ENCODE peak calls at places on chromosomes 2 and 18, in four cellular contexts. G is K562, C is HCT116, Z is SK-N-SH. A is an unnamed sample.

GRCh38 chr18:62928316-62928715 is 213.0 kb downstream of the PHLPP1 start:
- DNase-seq in G (no peak), C (no peak), Z (no peak), A (no peak)

GRCh38 chr2:25316101-25316500 is 25.6 kb downstream of the DNMT3A start:
- DNase-seq in G (no peak), C (no peak), Z (no peak), A (no peak)

GRCh38 chr2:228180126-228181097 is 1.1 kb downstream of the SPHKAP start:
- DNase-seq in G (no peak), C (no peak), Z (peak), A (no peak)

GRCh38 chr2:213227458-213227857 is 56.8 kb upstream of the SPAG16 start:
- DNase-seq in G (no peak), C (no peak), Z (no peak), A (no peak)

GRCh38 chr2:239577306-239577705 is 176.5 kb upstream of the HDAC4 start:
- DNase-seq in G (no peak), C (no peak), Z (no peak), A (no peak)

GRCh38 chr2:158618859-158619490 is 162.2 kb downstream of the PKP4 start:
- DNase-seq in G (no peak), C (no peak), Z (no peak), A (no peak)

GRCh38 chr2:113760400-113760799 is 4.0 kb upstream of the SLC35F5 start:
- DNase-seq in G (no peak), C (no peak), Z (no peak), A (no peak)

GRCh38 chr2:60213865-60214657 is 339.4 kb downstream of the BCL11A start:
- DNase-seq in G (no peak), C (no peak), Z (no peak), A (peak)

GRCh38 chr2:8573942-8574195 is 108.0 kb upstream of the ID2 start:
- DNase-seq in G (no peak), C (no peak), Z (no peak), A (no peak)

GRCh38 chr2:174775586-174775985 is 11.3 kb upstream of the CHRNA1 start:
- DNase-seq in G (no peak), C (no peak), Z (no peak), A (no peak)

GRCh38 chr2:4192119-4192518 is 488.7 kb downstream of the DCDC2C start:
- DNase-seq in G (no peak), C (no peak), Z (no peak), A (no peak)

GRCh38 chr2:114525955-114526354 is 83.5 kb downstream of the DPP10 start:
- DNase-seq in G (no peak), C (no peak), Z (no peak), A (no peak)

GRCh38 chr2:41854227-41854626 is 193.6 kb upstream of the PKDCC start:
- DNase-seq in G (no peak), C (no peak), Z (no peak), A (no peak)

GRCh38 chr2:222799262-222799918 is 61.4 kb upstream of the ACSL3 start:
- DNase-seq in G (no peak), C (no peak), Z (no peak), A (peak)

GRCh38 chr18:62131305-62131909 is 55.4 kb downstream of the PIGN start:
- DNase-seq in G (peak), C (peak), Z (peak), A (peak)

GRCh38 chr2:33810046-33810835 is 211.1 kb upstream of the FAM98A start:
- DNase-seq in G (no peak), C (no peak), Z (no peak), A (no peak)

GRCh38 chr2:235746257-235746934 is 252.6 kb downstream of the AGAP1 start:
- DNase-seq in G (peak), C (peak), Z (peak), A (peak)

GRCh38 chr2:120531863-120532600 is 186.1 kb downstream of the INHBB start:
- DNase-seq in G (no peak), C (no peak), Z (no peak), A (no peak)

GRCh38 chr18:73741946-73742345 is 405.7 kb downstream of the FBXO15 start:
- DNase-seq in G (no peak), C (no peak), Z (no peak), A (no peak)

GRCh38 chr2:207274541-207274940 is 108.8 kb upstream of the KLF7 start:
- DNase-seq in G (no peak), C (no peak), Z (no peak), A (no peak)

GRCh38 chr2:99442837-99443236 is 47.0 kb downstream of the REV1 start:
- DNase-seq in G (no peak), C (no peak), Z (no peak), A (peak)

GRCh38 chr2:65483763-65484162 is 51.4 kb upstream of the SPRED2 start:
- DNase-seq in G (no peak), C (no peak), Z (no peak), A (no peak)

GRCh38 chr18:58178476-58178875 is 134.4 kb downstream of the NEDD4L start:
- DNase-seq in G (no peak), C (no peak), Z (no peak), A (no peak)

GRCh38 chr2:176283268-176283667 is 14.0 kb downstream of the MTX2 start:
- DNase-seq in G (no peak), C (no peak), Z (no peak), A (no peak)

GRCh38 chr2:54691439-54692135 is 31.9 kb upstream of the EML6 start:
- DNase-seq in G (no peak), C (no peak), Z (no peak), A (no peak)

GRCh38 chr2:108925735-108926134 is 63.3 kb downstream of the EDAR start:
- DNase-seq in G (no peak), C (no peak), Z (no peak), A (no peak)

GRCh38 chr2:201790989-201791388 is 10.3 kb upstream of the ALS2 start:
- DNase-seq in G (no peak), C (no peak), Z (no peak), A (no peak)

GRCh38 chr2:179097131-179097530 is 47.2 kb upstream of the CCDC141 start:
- DNase-seq in G (no peak), C (no peak), Z (no peak), A (no peak)

GRCh38 chr2:19659375-19659774 is 242.4 kb downstream of the TTC32 start:
- DNase-seq in G (no peak), C (no peak), Z (no peak), A (no peak)

GRCh38 chr18:61352611-61353010 is 19.4 kb downstream of the CDH20 start:
- DNase-seq in G (no peak), C (no peak), Z (no peak), A (no peak)

GRCh38 chr2:12109363-12110017 is 363.1 kb downstream of the LPIN1 start:
- DNase-seq in G (no peak), C (no peak), Z (no peak), A (no peak)

GRCh38 chr2:54669677-54670484 is 53.6 kb upstream of the EML6 start:
- DNase-seq in G (no peak), C (no peak), Z (no peak), A (no peak)

GRCh38 chr2:26890341-26891000 is 42.5 kb downstream of the DPYSL5 start:
- DNase-seq in G (no peak), C (no peak), Z (no peak), A (no peak)

GRCh38 chr2:226164512-226164911 is 635.1 kb downstream of the IRS1 start:
- DNase-seq in G (no peak), C (no peak), Z (no peak), A (no peak)

GRCh38 chr2:128390991-128391630 is 72.4 kb upstream of the HS6ST1 start:
- DNase-seq in G (no peak), C (no peak), Z (no peak), A (no peak)

GRCh38 chr2:176817061-176817565 is 395.5 kb upstream of the HNRNPA3 start:
- DNase-seq in G (no peak), C (no peak), Z (peak), A (peak)

GRCh38 chr2:9244985-9245544 is 38.5 kb downstream of the ASAP2 start:
- DNase-seq in G (no peak), C (no peak), Z (no peak), A (no peak)

GRCh38 chr18:42137671-42138375 is 182.8 kb downstream of the PIK3C3 start:
- DNase-seq in G (no peak), C (no peak), Z (no peak), A (no peak)

GRCh38 chr2:218805627-218806026 is 23.7 kb downstream of the CYP27A1 start:
- DNase-seq in G (no peak), C (no peak), Z (no peak), A (no peak)

DNA sequence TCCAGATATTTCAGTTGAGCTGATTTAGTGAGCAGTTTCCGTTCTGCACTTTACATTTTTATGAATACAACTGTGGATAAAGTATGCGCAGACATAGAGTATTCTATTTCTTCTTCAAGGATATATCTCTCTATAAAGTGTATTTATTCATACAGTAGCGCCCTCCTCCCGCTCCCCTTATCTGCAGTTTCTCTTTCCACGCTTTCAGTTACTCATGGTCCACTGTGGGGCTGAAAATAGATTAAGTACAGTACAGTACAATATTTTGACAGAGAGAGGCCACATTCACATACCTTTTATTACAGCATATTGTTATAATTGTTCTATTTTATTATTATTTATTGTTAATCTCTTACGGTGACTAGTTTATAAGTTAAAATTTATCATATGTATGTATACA is 19.7 kb upstream of the FHL2 start:
- DNase-seq in G (no peak), C (no peak), Z (no peak), A (no peak)
- TF ChIP-seq JUND in G (no peak), C (no peak), Z (no peak), A (no peak)

DNA sequence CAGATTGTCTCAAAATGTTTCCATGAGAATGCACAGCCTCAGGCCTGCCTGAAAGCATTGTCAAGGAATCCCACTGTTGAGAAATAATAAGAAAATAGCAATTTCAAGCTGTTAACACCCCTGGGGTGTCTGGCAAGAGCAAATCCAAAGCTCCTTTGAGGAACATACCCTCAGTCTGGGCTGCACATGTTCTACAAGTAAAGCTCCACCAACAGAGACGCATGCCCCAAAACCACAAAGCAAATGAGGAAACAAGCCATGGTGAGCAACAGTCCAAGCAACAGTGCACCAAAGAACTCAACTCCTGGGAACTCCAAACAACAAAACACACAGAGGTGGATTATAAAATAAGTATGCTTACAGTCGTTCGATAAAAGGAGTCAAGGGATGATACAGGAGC is 40.3 kb downstream of the CYP27C1 start:
- DNase-seq in G (no peak), C (no peak), Z (no peak), A (peak)
- TF ChIP-seq JUND in G (no peak), C (no peak), Z (no peak), A (no peak)

DNA sequence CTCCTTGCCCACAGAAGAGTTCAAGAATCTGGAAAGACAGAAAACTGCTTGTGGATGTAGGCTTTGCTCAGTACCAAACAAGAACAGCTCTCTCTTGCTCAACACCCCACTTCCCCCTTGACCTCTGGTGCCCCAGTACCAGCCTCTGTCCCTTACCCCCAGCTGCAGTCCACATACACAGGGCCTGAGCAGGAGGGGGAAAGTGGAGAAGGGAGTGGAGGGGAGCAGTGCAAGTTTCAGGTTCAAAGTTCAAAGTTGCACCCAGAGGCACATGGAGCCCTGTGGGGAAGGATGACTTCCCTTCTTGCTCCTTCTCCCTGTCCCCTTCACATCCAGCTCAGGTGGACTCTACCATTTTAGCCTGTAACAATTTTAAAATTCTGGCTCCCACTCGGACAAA is 61.1 kb upstream of the LPIN2 start:
- DNase-seq in G (no peak), C (no peak), Z (no peak), A (no peak)
- TF ChIP-seq JUND in G (no peak), C (no peak), Z (no peak), A (no peak)

GRCh38 chr2:56565143-56565542 is 381.4 kb downstream of the CCDC85A start:
- DNase-seq in G (no peak), C (no peak), Z (no peak), A (no peak)
- TF ChIP-seq JUND in G (no peak), C (no peak), Z (no peak), A (no peak)

GRCh38 chr2:47719099-47719498 is 63.8 kb upstream of the MSH6 start:
- DNase-seq in G (no peak), C (no peak), Z (no peak), A (no peak)
- TF ChIP-seq JUND in G (no peak), C (no peak), Z (no peak), A (no peak)

DNA sequence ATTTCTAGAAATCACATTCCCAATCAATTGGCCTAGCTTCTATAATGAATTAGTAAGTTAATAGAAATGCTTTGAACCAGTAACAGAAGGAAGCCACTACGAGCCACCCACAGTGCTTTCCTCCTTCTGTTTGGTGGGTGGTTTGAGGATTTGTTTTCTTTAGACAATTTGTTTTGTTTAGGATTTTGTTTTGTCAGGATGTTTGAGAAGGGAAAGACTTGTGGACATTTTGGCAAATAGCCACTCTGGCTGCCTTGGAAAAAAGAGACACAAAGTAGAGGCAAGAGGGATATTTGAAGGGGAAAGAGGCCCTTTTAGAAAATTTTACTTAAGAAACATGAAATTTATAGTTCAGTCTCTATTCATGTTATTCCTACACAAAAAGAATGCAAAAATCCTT is 47.7 kb downstream of the TANK start:
- DNase-seq in G (no peak), C (no peak), Z (no peak), A (no peak)
- TF ChIP-seq JUND in G (no peak), C (no peak), Z (no peak), A (no peak)

GRCh38 chr2:127182626-127183458 is 37.3 kb downstream of the CYP27C1 start:
- DNase-seq in G (no peak), C (no peak), Z (no peak), A (no peak)
- TF ChIP-seq JUND in G (no peak), C (no peak), Z (no peak), A (no peak)

DNA sequence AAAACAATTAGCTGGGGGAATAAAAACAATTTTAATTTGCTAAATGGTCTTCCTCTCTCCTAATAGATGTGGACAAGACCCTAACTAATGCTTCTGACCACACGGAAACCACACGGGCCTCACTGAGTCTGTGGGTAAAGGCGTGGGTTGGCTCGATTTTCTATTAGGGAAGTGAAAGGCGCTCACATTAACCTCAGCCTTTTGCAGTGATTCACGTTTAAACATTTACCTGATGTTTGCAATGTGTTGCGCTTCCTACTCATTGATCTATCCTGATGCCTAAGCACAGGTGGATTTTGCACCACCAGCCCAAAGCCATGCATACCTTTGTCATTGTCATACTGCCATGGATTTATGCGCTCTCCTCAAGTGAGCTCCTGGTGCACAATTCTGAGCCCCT is 35.6 kb upstream of the NRP2 start:
- DNase-seq in G (no peak), C (no peak), Z (no peak), A (no peak)
- TF ChIP-seq JUND in G (no peak), C (no peak), Z (no peak), A (no peak)

GRCh38 chr2:44969936-44970335 is 28.4 kb downstream of the SIX3 start:
- DNase-seq in G (no peak), C (no peak), Z (no peak), A (no peak)
- TF ChIP-seq JUND in G (no peak), C (no peak), Z (no peak), A (no peak)

A was measured in T47D.